ENCODE peak calls at places on chromosomes 16 and 17, in nine cellular contexts. F is NCI-H1092, S is left lung, A is fibroblast of gingiva, I is NCI-H1105 treated with DMSO at 0.1 percent for 48 hours, J is H9, Z is neural crest cell, Y is A172, U is endothelial cell. H is an unnamed sample.

GRCh38 chr16:16972831-16973230 is 497.9 kb downstream of the XYLT1 start:
- DNase-seq in F (no peak), S (no peak), A (no peak), I (no peak), J (no peak), Z (no peak), Y (no peak), U (no peak), H (no peak)

GRCh38 chr17:35981908-35982330 is 622 bp upstream of the CCL16 start:
- DNase-seq in F (no peak), S (no peak), A (no peak), I (no peak), J (peak; percentile 61), Z (no peak), Y (no peak), U (peak; percentile 25), H (no peak)

GRCh38 chr17:70288540-70289290 is 119.4 kb downstream of the KCNJ2 start:
- DNase-seq in F (no peak), S (no peak), A (no peak), I (peak; percentile 78), J (no peak), Z (no peak), Y (no peak), U (no peak), H (no peak)

GRCh38 chr17:64016248-64016784 is 4.1 kb downstream of the ICAM2 start:
- DNase-seq in F (no peak), S (no peak), A (no peak), I (no peak), J (no peak), Z (no peak), Y (no peak), U (peak; percentile 21), H (no peak)

GRCh38 chr17:39563476-39563875 is 44.2 kb downstream of the NEUROD2 start:
- DNase-seq in F (no peak), S (no peak), A (no peak), I (peak; percentile 61), J (peak; percentile 79), Z (no peak), Y (no peak), U (peak; percentile 39), H (no peak)

GRCh38 chr16:69562818-69563217 is 2.9 kb upstream of the NFAT5 start:
- DNase-seq in F (no peak), S (no peak), A (no peak), I (no peak), J (no peak), Z (no peak), Y (no peak), U (no peak), H (no peak)

GRCh38 chr17:45791041-45791582 is 7.0 kb downstream of the CRHR1 start:
- DNase-seq in F (no peak), S (peak; percentile 44), A (no peak), I (peak; percentile 1), J (no peak), Z (no peak), Y (no peak), U (no peak), H (no peak)

GRCh38 chr16:1991588-1992474 is 2.1 kb downstream of the SYNGR3 start:
- DNase-seq in F (no peak), S (peak; percentile 99), A (peak; percentile 82), I (no peak), J (peak; percentile 97), Z (peak; percentile 70), Y (no peak), U (peak; percentile 94), H (peak; percentile 91)

GRCh38 chr17:78202666-78203065 is 11.4 kb upstream of the BIRC5 start:
- DNase-seq in F (no peak), S (no peak), A (no peak), I (no peak), J (no peak), Z (no peak), Y (no peak), U (no peak), H (no peak)

GRCh38 chr17:68131456-68131855 is 95.9 kb downstream of the KPNA2 start:
- DNase-seq in F (no peak), S (no peak), A (no peak), I (no peak), J (no peak), Z (no peak), Y (no peak), U (no peak), H (no peak)

GRCh38 chr16:50718761-50719400 is 23.0 kb upstream of the CYLD start:
- DNase-seq in F (no peak), S (no peak), A (no peak), I (no peak), J (no peak), Z (no peak), Y (no peak), U (no peak), H (no peak)

GRCh38 chr16:56477096-56477878 is 25.9 kb downstream of the OGFOD1 start:
- DNase-seq in F (no peak), S (no peak), A (peak; percentile 78), I (no peak), J (no peak), Z (no peak), Y (peak; percentile 90), U (no peak), H (no peak)

GRCh38 chr17:7340179-7340578 is 3.9 kb downstream of the ACAP1 start:
- DNase-seq in F (no peak), S (no peak), A (no peak), I (no peak), J (no peak), Z (no peak), Y (no peak), U (no peak), H (no peak)

GRCh38 chr17:82783498-82783897 is 31.6 kb downstream of the TBCD start:
- DNase-seq in F (no peak), S (no peak), A (no peak), I (no peak), J (no peak), Z (no peak), Y (no peak), U (no peak), H (no peak)

GRCh38 chr16:886802-887731 is 83.7 kb downstream of the LMF1 start:
- DNase-seq in F (no peak), S (peak; percentile 75), A (no peak), I (no peak), J (no peak), Z (no peak), Y (no peak), U (peak; percentile 30), H (no peak)

GRCh38 chr17:81420769-81421462 is 25.7 kb downstream of the BAHCC1 start:
- DNase-seq in F (no peak), S (no peak), A (peak; percentile 72), I (no peak), J (no peak), Z (no peak), Y (peak; percentile 50), U (no peak), H (no peak)

GRCh38 chr16:68286153-68287074 is 22.1 kb downstream of the SLC7A6 start:
- DNase-seq in F (no peak), S (no peak), A (no peak), I (no peak), J (no peak), Z (no peak), Y (no peak), U (no peak), H (no peak)

GRCh38 chr16:69859105-69859969 is 91.8 kb upstream of the CLEC18A start:
- DNase-seq in F (no peak), S (no peak), A (no peak), I (no peak), J (peak; percentile 83), Z (no peak), Y (peak; percentile 62), U (peak; percentile 39), H (no peak)